ENCODE peak calls at places on chromosomes 3 and 15, in ten cellular contexts. B, T, U, K, P, V, F, R, N and J are unnamed samples.

GRCh38 chr3:42718338-42718737 is 15.7 kb upstream of the HHATL start:
- DNase-seq in B (no peak), T (no peak), U (no peak), K (no peak), P (no peak), V (no peak), F (no peak), R (no peak), N (no peak), J (no peak)

GRCh38 chr15:72168131-72168825 is 29.3 kb downstream of the GRAMD2A start:
- DNase-seq in B (no peak), T (no peak), U (no peak), K (peak; percentile 67), P (peak; percentile 87), V (no peak), F (no peak), R (no peak), N (no peak), J (peak; percentile 29)

GRCh38 chr3:14505001-14505802 is 34.9 kb downstream of the GRIP2 start:
- DNase-seq in B (no peak), T (no peak), U (no peak), K (no peak), P (no peak), V (no peak), F (no peak), R (no peak), N (peak; percentile 39), J (no peak)

GRCh38 chr15:91491131-91491950 is 362.2 kb upstream of the SLCO3A1 start:
- DNase-seq in B (no peak), T (no peak), U (no peak), K (peak; percentile 28), P (peak; percentile 96), V (no peak), F (no peak), R (no peak), N (no peak), J (peak; percentile 85)

GRCh38 chr3:122435950-122436349 is 20.1 kb upstream of the WDR5B start:
- DNase-seq in B (no peak), T (no peak), U (no peak), K (no peak), P (no peak), V (no peak), F (no peak), R (no peak), N (no peak), J (no peak)

GRCh38 chr3:100107227-100107626 is 7.1 kb downstream of the FILIP1L start:
- DNase-seq in B (no peak), T (no peak), U (no peak), K (peak; percentile 20), P (peak; percentile 39), V (no peak), F (no peak), R (no peak), N (no peak), J (no peak)

GRCh38 chr15:78372880-78373279 is 32.7 kb downstream of the CRABP1 start:
- DNase-seq in B (no peak), T (no peak), U (no peak), K (peak; percentile 44), P (no peak), V (no peak), F (no peak), R (no peak), N (no peak), J (no peak)

GRCh38 chr15:65092911-65093792 is 16.6 kb downstream of the KBTBD13 start:
- DNase-seq in B (no peak), T (no peak), U (no peak), K (no peak), P (no peak), V (no peak), F (no peak), R (no peak), N (no peak), J (no peak)

GRCh38 chr3:47134311-47134710 is 29.6 kb downstream of the SETD2 start:
- DNase-seq in B (no peak), T (no peak), U (no peak), K (no peak), P (no peak), V (no peak), F (no peak), R (no peak), N (no peak), J (no peak)

GRCh38 chr3:112604536-112604935 is 36.4 kb downstream of the CCDC80 start:
- DNase-seq in B (no peak), T (no peak), U (peak; percentile 54), K (no peak), P (no peak), V (no peak), F (peak; percentile 97), R (no peak), N (no peak), J (no peak)

GRCh38 chr3:178439504-178439903 is 96.7 kb upstream of the KCNMB2 start:
- DNase-seq in B (no peak), T (no peak), U (peak; percentile 37), K (peak; percentile 26), P (peak; percentile 28), V (no peak), F (peak; percentile 16), R (no peak), N (no peak), J (no peak)

GRCh38 chr3:190307164-190307545 is 15.1 kb downstream of the CLDN1 start:
- DNase-seq in B (no peak), T (no peak), U (no peak), K (no peak), P (no peak), V (no peak), F (no peak), R (no peak), N (no peak), J (no peak)

GRCh38 chr3:149909923-149910322 is 60.8 kb downstream of the PFN2 start:
- DNase-seq in B (no peak), T (no peak), U (no peak), K (no peak), P (no peak), V (no peak), F (no peak), R (no peak), N (no peak), J (no peak)

GRCh38 chr3:121998030-121998580 is 23.9 kb downstream of the ILDR1 start:
- DNase-seq in B (no peak), T (no peak), U (no peak), K (no peak), P (peak; percentile 42), V (no peak), F (peak; percentile 77), R (no peak), N (no peak), J (no peak)

DNA sequence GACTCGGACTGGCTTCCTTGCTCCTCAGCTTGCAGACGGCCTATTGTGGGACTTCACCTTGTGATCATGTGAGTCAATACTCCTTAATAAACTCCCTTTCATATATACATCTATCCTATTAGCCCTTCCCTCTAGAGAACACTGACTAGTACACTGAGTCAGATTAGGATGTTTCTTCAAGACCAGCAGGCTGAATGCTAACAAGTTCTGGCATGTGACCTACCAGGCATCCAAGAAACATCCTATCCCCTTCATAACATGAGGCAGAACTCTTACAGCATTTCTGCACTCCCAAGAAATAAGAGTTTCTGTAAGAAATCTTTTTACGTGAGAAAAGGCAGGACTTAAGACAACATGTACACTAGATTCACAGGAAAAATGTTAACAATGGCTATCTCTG is 9.3 kb downstream of the CFAP92 start:
- DNase-seq in B (no peak), T (no peak), U (no peak), K (peak; percentile 87), P (peak; percentile 95), V (no peak), F (no peak), R (no peak), N (no peak), J (peak; percentile 91)
- H3K27ac ChIP-seq in B (no peak overlapping the region), T (no peak overlapping the region), U (no peak overlapping the region), K (peak overlapping the region; percentile 62), P (peak overlapping the region; percentile 70), V (no peak overlapping the region), F (no peak overlapping the region), R (no peak overlapping the region), N (no peak overlapping the region), J (peak overlapping the region; percentile 61)

DNA sequence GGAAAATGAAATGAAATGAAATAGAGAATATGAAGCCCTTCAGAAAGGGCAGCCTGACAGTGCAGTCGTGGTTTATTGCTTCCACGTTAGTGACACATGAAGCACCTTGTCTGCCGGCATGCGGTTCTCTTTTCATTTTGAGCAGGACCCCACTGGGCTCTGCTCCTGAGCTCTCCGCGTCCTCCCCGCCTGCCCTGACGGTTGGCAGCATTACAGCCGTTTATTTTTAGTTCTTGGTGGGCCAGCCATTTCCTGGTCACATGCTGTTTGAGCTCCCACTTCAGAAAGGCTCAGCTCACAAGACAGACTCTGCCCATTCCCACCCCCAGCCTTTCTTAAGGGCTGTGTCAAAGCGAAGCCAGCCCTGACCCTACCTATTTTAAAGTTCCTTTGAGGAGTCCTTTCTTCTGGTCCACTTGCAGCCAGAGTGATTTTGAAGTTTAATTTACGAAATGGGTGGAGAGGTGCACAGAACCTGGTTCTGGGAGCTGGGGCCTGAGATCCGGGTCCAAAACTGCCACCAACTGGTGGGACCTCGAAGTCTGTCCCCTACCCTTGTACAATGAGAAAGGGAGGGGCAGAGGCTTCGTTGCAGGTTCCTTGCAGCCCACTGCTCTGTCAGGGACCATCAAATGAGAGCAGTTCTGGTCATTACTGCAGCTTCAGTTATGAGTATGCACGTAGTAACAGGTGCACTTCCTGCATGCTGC is 60.1 kb downstream of the MGLL start:
- DNase-seq in B (peak; percentile 27), T (no peak), U (no peak), K (no peak), P (no peak), V (peak; percentile 51), F (peak; percentile 33), R (no peak), N (peak; percentile 67), J (no peak)
- H3K27ac ChIP-seq in B (no peak overlapping the region), T (no peak overlapping the region), U (peak overlapping the region; percentile 2), K (no peak overlapping the region), P (no peak overlapping the region), V (peak overlapping the region; percentile 85), F (no peak overlapping the region), R (no peak overlapping the region), N (peak overlapping the region; percentile 83), J (no peak overlapping the region)

DNA sequence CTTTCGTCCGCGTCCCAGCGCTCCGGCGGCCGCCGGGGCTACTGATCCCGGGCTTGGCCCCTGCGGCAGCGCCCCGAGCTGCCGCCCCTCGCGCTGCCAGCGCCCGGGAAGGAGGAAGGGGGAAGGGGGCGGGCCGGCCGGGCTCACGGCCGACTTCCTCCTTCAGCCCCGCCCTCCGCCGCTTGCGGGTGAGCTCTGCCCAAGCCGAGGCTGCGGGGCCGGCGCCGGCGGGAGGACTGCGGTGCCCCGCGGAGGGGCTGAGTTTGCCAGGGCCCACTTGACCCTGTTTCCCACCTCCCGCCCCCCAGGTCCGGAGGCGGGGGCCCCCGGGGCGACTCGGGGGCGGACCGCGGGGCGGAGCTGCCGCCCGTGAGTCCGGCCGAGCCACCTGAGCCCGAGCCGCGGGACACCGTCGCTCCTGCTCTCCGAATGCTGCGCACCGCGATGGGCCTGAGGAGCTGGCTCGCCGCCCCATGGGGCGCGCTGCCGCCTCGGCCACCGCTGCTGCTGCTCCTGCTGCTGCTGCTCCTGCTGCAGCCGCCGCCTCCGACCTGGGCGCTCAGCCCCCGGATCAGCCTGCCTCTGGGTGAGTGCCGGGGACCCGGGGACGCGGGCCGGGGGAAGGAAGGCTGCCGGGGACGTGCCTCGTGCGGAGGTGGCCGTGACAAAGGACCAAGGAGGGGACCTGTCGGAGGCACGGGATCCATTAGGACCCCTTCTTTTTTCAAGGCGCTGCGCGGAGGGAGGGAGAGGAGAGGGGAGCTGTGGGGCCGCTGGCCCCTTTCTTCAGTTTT is at the start of gene SEMA4B:
- DNase-seq in B (peak; percentile 69), T (peak; percentile 77), U (no peak), K (peak; percentile 80), P (peak; percentile 57), V (peak; percentile 67), F (peak; percentile 53), R (no peak), N (peak; percentile 77), J (no peak)
- H3K27ac ChIP-seq in B (peak within 1 kb of the TSS; percentile 66), T (peak within 1 kb of the TSS; percentile 36), U (no peak within 1 kb of the TSS), K (peak within 1 kb of the TSS; percentile 91), P (peak within 1 kb of the TSS; percentile 40), V (peak within 1 kb of the TSS; percentile 74), F (no peak within 1 kb of the TSS), R (peak within 1 kb of the TSS; percentile 11), N (peak within 1 kb of the TSS; percentile 60), J (peak within 1 kb of the TSS; percentile 99)

GRCh38 chr3:34033840-34034239 is 235.4 kb downstream of the PDCD6IP start:
- DNase-seq in B (no peak), T (no peak), U (no peak), K (no peak), P (no peak), V (no peak), F (no peak), R (no peak), N (no peak), J (no peak)
- H3K27ac ChIP-seq in B (no peak overlapping the region), T (no peak overlapping the region), U (no peak overlapping the region), K (no peak overlapping the region), P (no peak overlapping the region), V (no peak overlapping the region), F (no peak overlapping the region), R (no peak overlapping the region), N (no peak overlapping the region), J (no peak overlapping the region)